ENCODE peak calls at places on chromosome 7, in five cellular contexts. E is stimulated activated CD4-positive, alpha-beta T cell treated with anti-CD3 and anti-CD28 coated beads, Interleukin-12 subunit alpha, Interleukin-12 subunit beta, amount 100 ng/mL, for 4 hours; L is fibroblast of pulmonary artery; P is right cardiac atrium; W is astrocyte of the spinal cord. Y is an unnamed sample.
A peak's percentile ranks its signal among the peaks of the same experiment; 100 is the strongest.

GRCh38 chr7:438916-439315 is 80.7 kb downstream of the PDGFA start:
- DNase-seq in E (no peak), L (no peak), P (peak; percentile 22), W (no peak), Y (no peak)

GRCh38 chr7:50068026-50068425 is 25.0 kb downstream of the ZPBP start:
- DNase-seq in E (no peak), L (peak; percentile 6), P (no peak), W (peak; percentile 19), Y (no peak)

GRCh38 chr7:129553861-129554530 is 51.7 kb downstream of the SMKR1 start:
- DNase-seq in E (peak; percentile 18), L (no peak), P (no peak), W (peak; percentile 34), Y (peak; percentile 12)

GRCh38 chr7:4742852-4743251 is 32.6 kb upstream of the AP5Z1 start:
- DNase-seq in E (no peak), L (no peak), P (no peak), W (no peak), Y (no peak)

GRCh38 chr7:137682596-137682995 is 164.2 kb downstream of the DGKI start:
- DNase-seq in E (no peak), L (peak; percentile 79), P (no peak), W (peak; percentile 73), Y (peak; percentile 47)

GRCh38 chr7:10412426-10413019 is 561.1 kb upstream of the PHF14 start:
- DNase-seq in E (no peak), L (peak; percentile 46), P (no peak), W (peak; percentile 38), Y (peak; percentile 27)

GRCh38 chr7:1059200-1060091 is 15.1 kb downstream of the GPR146 start:
- DNase-seq in E (no peak), L (no peak), P (peak; percentile 77), W (peak; percentile 27), Y (no peak)

GRCh38 chr7:100884741-100885439 is 4.6 kb downstream of the UFSP1 start:
- DNase-seq in E (no peak), L (no peak), P (no peak), W (no peak), Y (no peak)

GRCh38 chr7:99002146-99002826 is 124.0 kb downstream of the TRRAP start:
- DNase-seq in E (no peak), L (no peak), P (no peak), W (no peak), Y (no peak)

GRCh38 chr7:129435414-129435829 is 1.2 kb downstream of the STRIP2 start:
- DNase-seq in E (no peak), L (no peak), P (no peak), W (no peak), Y (no peak)

GRCh38 chr7:138750473-138750872 is 47.3 kb upstream of the TMEM213 start:
- DNase-seq in E (no peak), L (no peak), P (no peak), W (no peak), Y (no peak)

GRCh38 chr7:117132385-117133120 is 179.3 kb downstream of the ST7 start:
- DNase-seq in E (no peak), L (peak; percentile 86), P (no peak), W (peak; percentile 93), Y (peak; percentile 90)

GRCh38 chr7:100895956-100896742 is 461 bp upstream of the ACHE start:
- DNase-seq in E (no peak), L (no peak), P (peak; percentile 65), W (no peak), Y (no peak)

GRCh38 chr7:54252256-54253035 is 289.7 kb upstream of the VSTM2A start:
- DNase-seq in E (no peak), L (no peak), P (no peak), W (peak; percentile 1), Y (no peak)

GRCh38 chr7:98733036-98733435 is 116.0 kb downstream of the NPTX2 start:
- DNase-seq in E (peak; percentile 29), L (peak; percentile 20), P (no peak), W (no peak), Y (peak; percentile 31)

GRCh38 chr7:159125944-159126248 is 18.8 kb downstream of the VIPR2 start:
- DNase-seq in E (no peak), L (no peak), P (no peak), W (no peak), Y (no peak)

Y was measured in brain microvascular endothelial cell.